ENCODE peak calls at places on chromosomes 13 and 19, in nine cellular contexts. K is NCI-H1436; S is psoas muscle; P is upper lobe of left lung; C is effector CD4-positive, alpha-beta T cell; F is T-helper 17 cell; I is AG08396; Q is cerebellum; A is activated effector memory CD4-positive, alpha-beta T cell treated with anti-CD3 and anti-CD28 coated beads, Interleukin-2, amount 50 U/mL, for 16 hours. W is an unnamed sample.

GRCh38 chr13:40786568-40786996 is 2.8 kb upstream of the SLC25A15 start:
- DNase-seq in C (no peak), Q (no peak), A (no peak), K (no peak), S (no peak), I (peak; percentile 56), F (no peak), P (no peak), W (no peak)

GRCh38 chr19:10718205-10719196 is 622 bp downstream of the DNM2 start:
- DNase-seq in K (no peak), Q (peak; percentile 71), F (no peak), P (no peak), S (peak; percentile 77), A (peak; percentile 86), C (peak; percentile 38), I (peak; percentile 67), W (peak; percentile 36)

GRCh38 chr13:110493161-110493593 is 68.3 kb downstream of the RAB20 start:
- DNase-seq in K (no peak), F (no peak), Q (no peak), A (no peak), S (no peak), I (no peak), C (no peak), P (no peak), W (no peak)

GRCh38 chr13:57286511-57287098 is 119.6 kb downstream of the PRR20E start:
- DNase-seq in I (no peak), K (no peak), P (no peak), S (no peak), F (no peak), Q (no peak), A (no peak), C (no peak), W (no peak)

GRCh38 chr19:35052599-35053190 is 11.2 kb downstream of the HPN start:
- DNase-seq in C (no peak), I (no peak), Q (no peak), F (no peak), A (no peak), P (no peak), K (no peak), S (peak; percentile 71), W (no peak)

GRCh38 chr19:18074192-18074591 is 12.5 kb downstream of the IL12RB1 start:
- DNase-seq in K (no peak), Q (no peak), A (no peak), S (no peak), F (no peak), C (no peak), P (no peak), I (no peak), W (no peak)

GRCh38 chr19:1051791-1052190 is 11.9 kb downstream of the ABCA7 start:
- DNase-seq in F (no peak), C (no peak), P (no peak), A (no peak), I (no peak), K (no peak), Q (no peak), S (no peak), W (no peak)

GRCh38 chr13:51645154-51645650 is 60.9 kb downstream of the WDFY2 start:
- DNase-seq in Q (no peak), P (no peak), F (peak; percentile 24), I (peak; percentile 46), C (peak; percentile 21), S (no peak), K (peak; percentile 0), A (no peak), W (peak; percentile 11)

GRCh38 chr13:99380402-99380801 is 73.2 kb upstream of the GPR183 start:
- DNase-seq in A (no peak), C (no peak), I (no peak), P (no peak), Q (no peak), S (no peak), K (no peak), F (no peak), W (no peak)

GRCh38 chr13:26614721-26615120 is 57.2 kb downstream of the WASF3 start:
- DNase-seq in Q (peak; percentile 52), S (no peak), F (no peak), K (no peak), I (no peak), C (no peak), P (no peak), A (no peak), W (no peak)

GRCh38 chr19:40266111-40266510 is 19.0 kb downstream of the AKT2 start:
- DNase-seq in I (no peak), S (peak; percentile 95), Q (peak; percentile 80), K (no peak), A (no peak), C (no peak), F (no peak), P (no peak), W (no peak)

W was measured in stimulated activated naive CD4-positive, alpha-beta T cell treated with Interleukin-2 at 50 U/mL for 16 hours.